ENCODE peak calls at places on chromosomes 4 and X, in five cellular contexts. M is MM.1S, L is GM23338, G is Karpas-422, O is HCT116. A is an unnamed sample.
A peak's percentile ranks its signal among the peaks of the same experiment; 100 is the strongest.

GRCh38 chrX:107672955-107673378 is 44.7 kb downstream of the PRPS1 start:
- DNase-seq in M (peak; percentile 77), L (peak; percentile 73), G (peak; percentile 93), O (peak; percentile 63), A (peak; percentile 83)

GRCh38 chr4:25234390-25235367 is 846 bp downstream of the PI4K2B start:
- DNase-seq in M (peak; percentile 90), L (peak; percentile 54), G (peak; percentile 89), O (peak; percentile 67), A (peak; percentile 85)

GRCh38 chr4:76250962-76251361 is 559 bp upstream of the FAM47E start:
- DNase-seq in M (peak; percentile 13), L (peak; percentile 37), G (no peak), O (no peak), A (no peak)

GRCh38 chr4:176949022-176949421 is 156.3 kb upstream of the VEGFC start:
- DNase-seq in M (no peak), L (no peak), G (no peak), O (no peak), A (no peak)

GRCh38 chr4:152997771-152998487 is 61.8 kb downstream of the FHDC1 start:
- DNase-seq in M (no peak), L (no peak), G (no peak), O (no peak), A (no peak)

GRCh38 chr4:168574581-168575295 is 77.9 kb downstream of the PALLD start:
- DNase-seq in M (no peak), L (no peak), G (no peak), O (peak; percentile 95), A (no peak)

GRCh38 chrX:133229361-133229760 is 11.2 kb upstream of the TFDP3 start:
- DNase-seq in M (no peak), L (no peak), G (no peak), O (peak; percentile 50), A (no peak)

GRCh38 chr4:177640864-177641263 is 198.6 kb upstream of the AGA start:
- DNase-seq in M (no peak), L (no peak), G (no peak), O (no peak), A (no peak)

GRCh38 chrX:31932769-31933168 is 860.9 kb upstream of the FTHL17 start:
- DNase-seq in M (no peak), L (no peak), G (no peak), O (no peak), A (no peak)

GRCh38 chr4:74158561-74159396 is 861 bp downstream of the MTHFD2L start:
- DNase-seq in M (no peak), L (no peak), G (peak; percentile 59), O (no peak), A (peak; percentile 29)

GRCh38 chr4:182141623-182142022 is 101.6 kb upstream of the TENM3 start:
- DNase-seq in M (no peak), L (no peak), G (no peak), O (no peak), A (no peak)

GRCh38 chrX:49915352-49916222 is 6.8 kb upstream of the CLCN5 start:
- DNase-seq in M (peak; percentile 58), L (peak; percentile 59), G (peak; percentile 84), O (peak; percentile 40), A (peak; percentile 57)

GRCh38 chr4:78644744-78645330 is 93.3 kb downstream of the ANXA3 start:
- DNase-seq in M (peak; percentile 68), L (peak; percentile 73), G (peak; percentile 66), O (peak; percentile 49), A (peak; percentile 65)

GRCh38 chr4:57037982-57038604 is 59.4 kb downstream of the POLR2B start:
- DNase-seq in M (peak; percentile 63), L (peak; percentile 89), G (peak; percentile 75), O (peak; percentile 23), A (peak; percentile 19)

GRCh38 chrX:30060718-30061117 is 154.6 kb upstream of the MAGEB2 start:
- DNase-seq in M (no peak), L (peak; percentile 41), G (peak; percentile 42), O (peak; percentile 6), A (no peak)

GRCh38 chr4:107600456-107600855 is 119.6 kb downstream of the PAPSS1 start:
- DNase-seq in M (no peak), L (peak; percentile 11), G (no peak), O (no peak), A (no peak)

GRCh38 chrX:103376118-103376978 is at the start of gene BEX3:
- DNase-seq in M (no peak), L (peak; percentile 81), G (no peak), O (no peak), A (no peak)

GRCh38 chr4:108592674-108592986 is 27.7 kb upstream of the RPL34 start:
- DNase-seq in M (no peak), L (peak; percentile 40), G (no peak), O (no peak), A (no peak)

GRCh38 chr4:14871676-14872430 is 130.4 kb upstream of the CPEB2 start:
- DNase-seq in M (peak; percentile 61), L (peak; percentile 72), G (peak; percentile 76), O (peak; percentile 2), A (peak; percentile 14)

GRCh38 chrX:42495139-42495538 is 282.8 kb downstream of the PPP1R2C start:
- DNase-seq in M (no peak), L (no peak), G (no peak), O (no peak), A (no peak)

GRCh38 chr4:7911044-7911578 is 28.6 kb downstream of the AFAP1 start:
- DNase-seq in M (no peak), L (peak; percentile 77), G (no peak), O (no peak), A (no peak)

GRCh38 chr4:17058506-17058905 is 160.1 kb upstream of the LDB2 start:
- DNase-seq in M (no peak), L (no peak), G (no peak), O (no peak), A (no peak)

GRCh38 chr4:116217781-116218180 is 867.6 kb downstream of the TRAM1L1 start:
- DNase-seq in M (no peak), L (no peak), G (no peak), O (no peak), A (no peak)

GRCh38 chr4:99834569-99834968 is 17.9 kb downstream of the DAPP1 start:
- DNase-seq in M (no peak), L (no peak), G (no peak), O (no peak), A (no peak)

GRCh38 chrX:153941331-153942252 is 2.9 kb downstream of the RENBP start:
- DNase-seq in M (no peak), L (peak; percentile 53), G (no peak), O (no peak), A (no peak)

GRCh38 chrX:70168238-70169188 is 8.8 kb upstream of the DGAT2L6 start:
- DNase-seq in M (no peak), L (peak; percentile 56), G (no peak), O (peak; percentile 3), A (peak; percentile 1)

GRCh38 chrX:103360092-103360491 is 3.8 kb downstream of the TCEAL9 start:
- DNase-seq in M (no peak), L (no peak), G (no peak), O (no peak), A (no peak)

GRCh38 chr4:38574559-38575333 is 89.3 kb upstream of the KLF3 start:
- DNase-seq in M (no peak), L (no peak), G (no peak), O (no peak), A (no peak)

GRCh38 chr4:150656882-150657281 is 74.9 kb downstream of the MAB21L2 start:
- DNase-seq in M (no peak), L (no peak), G (no peak), O (no peak), A (no peak)

GRCh38 chr4:16573744-16574143 is 324.7 kb downstream of the LDB2 start:
- DNase-seq in M (no peak), L (no peak), G (no peak), O (no peak), A (no peak)

GRCh38 chr4:159204566-159204965 is 101.7 kb downstream of the RAPGEF2 start:
- DNase-seq in M (no peak), L (no peak), G (no peak), O (no peak), A (no peak)

GRCh38 chr4:155005395-155006087 is 202.9 kb upstream of the NPY2R start:
- DNase-seq in M (no peak), L (no peak), G (no peak), O (peak; percentile 15), A (no peak)
- H2AFZ ChIP-seq in M (no peak overlapping the region), L (peak overlapping the region; percentile 84), G (no peak overlapping the region), O (no peak overlapping the region), A (no peak overlapping the region)

DNA sequence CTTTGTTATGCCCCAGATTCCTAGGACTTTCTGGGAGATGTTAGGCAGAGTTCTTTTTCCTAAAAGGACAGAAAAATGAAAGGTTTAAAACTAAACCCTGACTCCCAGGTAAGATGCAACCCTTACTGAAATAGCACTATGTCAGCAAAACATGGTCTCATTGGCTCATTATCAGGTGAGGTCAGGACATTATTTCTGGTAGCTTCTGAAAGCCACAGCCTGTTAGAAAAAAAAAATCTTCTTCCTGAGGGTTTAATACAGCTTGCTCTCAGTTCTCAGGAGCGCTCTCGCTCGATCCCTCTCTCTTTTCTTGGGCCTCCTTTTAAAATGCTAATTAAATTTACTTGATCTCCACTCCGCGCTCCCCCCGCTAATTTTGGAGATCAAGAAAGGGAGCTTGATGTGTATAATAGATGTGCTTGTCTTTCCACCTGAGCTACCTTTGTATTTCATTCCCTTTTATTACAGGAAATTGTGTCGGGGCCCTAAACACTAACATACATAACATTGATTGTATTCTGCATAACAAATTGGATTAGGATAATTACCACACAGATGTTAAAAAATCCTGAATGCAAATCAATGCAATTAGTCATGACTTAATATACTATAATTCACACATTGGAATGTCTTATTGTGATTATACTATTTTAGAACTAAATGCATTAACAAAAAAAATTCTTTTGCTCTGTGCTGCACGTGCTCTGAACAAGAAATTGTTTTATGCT is 101.7 kb upstream of the TEX13D start:
- DNase-seq in M (peak; percentile 64), L (peak; percentile 10), G (no peak), O (no peak), A (no peak)
- H3K4me3 ChIP-seq in M (no peak overlapping the region), L (peak overlapping the region; percentile 34), G (no peak overlapping the region), O (no peak overlapping the region), A (no peak overlapping the region)

GRCh38 chr4:109821186-109821585 is 5.6 kb downstream of the GAR1 start:
- DNase-seq in M (no peak), L (no peak), G (no peak), O (no peak), A (no peak)
- H3K9me2 ChIP-seq in M (no peaks in the 10 kb centered on the region), L (no peaks in the 10 kb centered on the region), G (no peaks in the 10 kb centered on the region), O (no peaks in the 10 kb centered on the region), A (no peaks in the 10 kb centered on the region)

GRCh38 chrX:100615015-100615414 is 21.6 kb downstream of the TSPAN6 start:
- DNase-seq in M (peak; percentile 85), L (peak; percentile 77), G (peak; percentile 66), O (peak; percentile 22), A (no peak)
- H2AFZ ChIP-seq in M (no peak overlapping the region), L (peak overlapping the region; percentile 14), G (no peak overlapping the region), O (peak overlapping the region; percentile 45), A (no peak overlapping the region)